ENCODE peak calls at places on chromosomes 13 and 19, in nine cellular contexts. Q is neuronal stem cell, G is GM03348, X is Right ventricle myocardium superior, Y is ovary, N is AG08395, I is KBM-7, Z is sigmoid colon, O is KG1. S is an unnamed sample.

GRCh38 chr13:112887557-112887991 is 81.4 kb upstream of the MCF2L start:
- DNase-seq in N (no peak), G (no peak), X (peak), O (no peak), Z (no peak), I (no peak), Y (no peak), Q (no peak), S (no peak)

GRCh38 chr19:18741566-18742121 is 49.5 kb downstream of the COMP start:
- DNase-seq in Q (no peak), N (no peak), Z (no peak), O (no peak), G (no peak), X (peak), Y (peak), I (no peak), S (no peak)

GRCh38 chr13:33261426-33262068 is 24.0 kb downstream of the STARD13 start:
- DNase-seq in G (no peak), O (no peak), Q (no peak), Z (no peak), N (no peak), Y (no peak), X (no peak), I (no peak), S (no peak)

GRCh38 chr13:76884167-76884566 is 2.0 kb downstream of the KCTD12 start:
- DNase-seq in G (peak), X (peak), Q (no peak), Z (peak), N (no peak), Y (peak), I (no peak), O (no peak), S (peak)

GRCh38 chr19:23070353-23070781 is 46.5 kb upstream of the ZNF730 start:
- DNase-seq in X (peak), Z (peak), N (peak), G (peak), Q (no peak), O (peak), Y (peak), I (peak), S (no peak)

GRCh38 chr19:632228-633067 is 889 bp downstream of the POLRMT start:
- DNase-seq in Z (no peak), N (peak), G (peak), Y (no peak), O (no peak), I (peak), X (no peak), Q (peak), S (peak)

GRCh38 chr13:113527272-113527958 is 36.9 kb upstream of the DCUN1D2 start:
- DNase-seq in N (no peak), G (no peak), I (no peak), Y (no peak), O (no peak), X (no peak), Z (no peak), Q (no peak), S (no peak)

GRCh38 chr19:17943284-17944221 is 10.7 kb downstream of the CCDC124 start:
- DNase-seq in Q (no peak), X (no peak), N (no peak), I (no peak), Z (no peak), G (no peak), O (no peak), Y (peak), S (no peak)

GRCh38 chr19:5218963-5219530 is 121.6 kb downstream of the PTPRS start:
- DNase-seq in N (no peak), O (no peak), Y (no peak), I (no peak), Z (no peak), X (no peak), Q (no peak), G (no peak), S (no peak)

GRCh38 chr19:52638601-52639000 is 446 bp upstream of the ZNF83 start:
- DNase-seq in G (peak), X (peak), Q (no peak), O (no peak), Z (peak), N (peak), I (no peak), Y (peak), S (peak)